ENCODE peak calls at places on chromosomes 1 and 21, in eight cellular contexts. P is Right ventricle myocardium superior; B is BJ; Q is naive thymus-derived CD8-positive, alpha-beta T cell; C is astrocyte of the cerebellum; N is RWPE1; R is M059J; G is dermis microvascular lymphatic vessel endothelial cell. J is an unnamed sample.
A peak's percentile ranks its signal among the peaks of the same experiment; 100 is the strongest.

GRCh38 chr1:115057661-115058249 is 28.1 kb downstream of the TSHB start:
- DNase-seq in G (no peak), P (no peak), B (no peak), Q (no peak), C (no peak), N (no peak), R (no peak), J (no peak)

GRCh38 chr1:22447581-22448215 is 4.0 kb upstream of the ZBTB40 start:
- DNase-seq in C (no peak), B (peak; percentile 73), G (no peak), P (no peak), R (peak; percentile 92), N (peak; percentile 37), Q (no peak), J (no peak)

GRCh38 chr1:237799762-237800474 is 90.8 kb downstream of the ZP4 start:
- DNase-seq in Q (peak; percentile 2), G (no peak), B (no peak), R (peak; percentile 60), N (peak; percentile 97), P (peak; percentile 57), C (no peak), J (peak; percentile 61)

GRCh38 chr1:147509786-147510360 is 31.4 kb upstream of the BCL9 start:
- DNase-seq in Q (no peak), P (peak; percentile 44), G (no peak), C (no peak), R (no peak), B (no peak), N (no peak), J (no peak)

GRCh38 chr21:39073063-39073462 is 110.2 kb downstream of the PSMG1 start:
- DNase-seq in G (no peak), N (no peak), Q (no peak), C (no peak), P (no peak), R (no peak), B (no peak), J (no peak)

GRCh38 chr1:180156201-180156600 is 1.5 kb downstream of the QSOX1 start:
- DNase-seq in C (no peak), B (no peak), R (no peak), G (no peak), P (no peak), N (no peak), Q (no peak), J (no peak)

GRCh38 chr1:232192781-232193450 is 437.0 kb downstream of the SIPA1L2 start:
- DNase-seq in P (no peak), C (no peak), N (no peak), B (no peak), G (no peak), R (peak; percentile 53), Q (no peak), J (no peak)

GRCh38 chr1:109193653-109194590 is 19.8 kb upstream of the SARS1 start:
- DNase-seq in N (peak; percentile 56), G (peak; percentile 30), P (no peak), Q (peak; percentile 42), B (no peak), C (no peak), R (no peak), J (peak; percentile 64)

GRCh38 chr1:156807627-156808026 is 9.0 kb downstream of the SH2D2A start:
- DNase-seq in N (no peak), Q (no peak), B (no peak), P (no peak), C (no peak), G (no peak), R (no peak), J (no peak)

GRCh38 chr1:234553241-234554156 is 56.5 kb downstream of the IRF2BP2 start:
- DNase-seq in C (peak; percentile 78), N (no peak), B (peak; percentile 84), Q (no peak), P (no peak), R (peak; percentile 90), G (peak; percentile 45), J (no peak)

GRCh38 chr1:184965889-184966860 is 8.1 kb downstream of the NIBAN1 start:
- DNase-seq in G (no peak), N (no peak), B (no peak), P (no peak), R (peak; percentile 51), Q (no peak), C (no peak), J (no peak)

GRCh38 chr1:40710581-40711315 is 19.2 kb downstream of the NFYC start:
- DNase-seq in N (peak; percentile 20), P (no peak), G (peak; percentile 5), Q (no peak), B (no peak), C (no peak), R (no peak), J (no peak)

GRCh38 chr1:33488624-33489023 is 16.2 kb downstream of the ZSCAN20 start:
- DNase-seq in B (no peak), Q (no peak), G (no peak), P (no peak), R (no peak), C (no peak), N (no peak), J (no peak)

J was measured in erythroblast.